ENCODE peak calls at places on chromosomes 11 and 22, in five cellular contexts. V, B, Z, E and R are unnamed samples.

GRCh38 chr11:59643390-59643789 is 25.4 kb downstream of the PATL1 start:
- DNase-seq in V (no peak), B (no peak), Z (no peak), E (no peak), R (no peak)

GRCh38 chr11:120363436-120363835 is 27.2 kb downstream of the ARHGEF12 start:
- DNase-seq in V (no peak), B (no peak), Z (no peak), E (no peak), R (no peak)

GRCh38 chr22:46893281-46894020 is 131.0 kb downstream of the TBC1D22A start:
- DNase-seq in V (no peak), B (no peak), Z (no peak), E (no peak), R (no peak)

GRCh38 chr11:109696191-109696897 is 274.4 kb downstream of the C11orf87 start:
- DNase-seq in V (no peak), B (no peak), Z (no peak), E (no peak), R (no peak)

GRCh38 chr22:39382410-39382809 is 17.2 kb upstream of the TAB1 start:
- DNase-seq in V (no peak), B (no peak), Z (no peak), E (no peak), R (peak)

GRCh38 chr11:46493786-46494185 is 100.0 kb downstream of the AMBRA1 start:
- DNase-seq in V (no peak), B (no peak), Z (no peak), E (no peak), R (no peak)

GRCh38 chr22:35046744-35047462 is 19.1 kb upstream of the ISX start:
- DNase-seq in V (no peak), B (no peak), Z (no peak), E (no peak), R (no peak)

GRCh38 chr11:110425751-110426545 is 3.8 kb upstream of the FDX1 start:
- DNase-seq in V (no peak), B (no peak), Z (no peak), E (no peak), R (no peak)

GRCh38 chr11:109730669-109731068 is 308.7 kb downstream of the C11orf87 start:
- DNase-seq in V (no peak), B (no peak), Z (no peak), E (no peak), R (no peak)